ENCODE peak calls at places on chromosomes 12 and 14, in nine cellular contexts. D is A549, T is HepG2, V is transverse colon, Q is GM12878, Z is tibial nerve, A is sigmoid colon, P is suprapubic skin, C is esophagus muscularis mucosa. M is an unnamed sample.

GRCh38 chr14:32508281-32508680 is 179.2 kb downstream of the AKAP6 start:
- DNase-seq in V (no peak), A (no peak), Q (no peak), Z (no peak), C (no peak), T (no peak), D (no peak), P (no peak), M (no peak)

GRCh38 chr12:130281157-130281799 is 56.4 kb upstream of the PIWIL1 start:
- DNase-seq in A (no peak), V (peak), C (no peak), Q (no peak), D (peak), T (no peak), Z (no peak), P (no peak), M (no peak)

GRCh38 chr12:47837190-47838171 is 17.8 kb upstream of the HDAC7 start:
- DNase-seq in A (peak), T (peak), Z (peak), Q (peak), C (no peak), D (peak), P (no peak), V (peak), M (peak)

GRCh38 chr12:124392991-124393790 is 98.3 kb downstream of the RFLNA start:
- DNase-seq in C (peak), A (peak), V (peak), Q (no peak), Z (peak), D (peak), T (no peak), P (peak), M (peak)

GRCh38 chr12:32031109-32031508 is 71.9 kb downstream of the RESF1 start:
- DNase-seq in T (no peak), P (peak), V (no peak), Z (no peak), Q (no peak), A (no peak), C (no peak), D (no peak), M (no peak)

GRCh38 chr14:96806836-96807235 is 9.7 kb downstream of the VRK1 start:
- DNase-seq in D (peak), A (no peak), P (no peak), V (no peak), Q (no peak), C (no peak), T (peak), Z (no peak), M (no peak)

GRCh38 chr12:72271741-72272661 is at the start of gene TRHDE:
- DNase-seq in T (no peak), A (peak), C (no peak), P (peak), Q (no peak), Z (no peak), V (peak), D (peak), M (no peak)

GRCh38 chr14:35234007-35234406 is 58.2 kb upstream of the PSMA6 start:
- DNase-seq in D (no peak), T (no peak), Z (no peak), C (no peak), A (no peak), Q (no peak), V (no peak), P (no peak), M (no peak)

GRCh38 chr12:106954462-106955376 is 988 bp upstream of the TMEM263 start:
- DNase-seq in T (no peak), P (no peak), C (no peak), D (no peak), Q (no peak), A (peak), Z (peak), V (peak), M (no peak)

GRCh38 chr12:111034148-111034910 is 114.0 kb upstream of the MYL2 start:
- DNase-seq in C (no peak), P (no peak), A (no peak), Q (no peak), Z (no peak), D (no peak), V (no peak), T (no peak), M (no peak)

GRCh38 chr12:20757-21156 is 45.8 kb upstream of the IQSEC3 start:
- DNase-seq in Q (no peak), A (no peak), T (peak), P (no peak), D (no peak), Z (no peak), V (no peak), C (no peak), M (no peak)

GRCh38 chr12:21301-22189 is 45.0 kb upstream of the IQSEC3 start:
- DNase-seq in V (no peak), C (no peak), Z (no peak), D (no peak), A (no peak), Q (peak), T (peak), P (peak), M (no peak)

GRCh38 chr12:22530-23201 is 43.9 kb upstream of the IQSEC3 start:
- DNase-seq in V (no peak), Q (no peak), T (no peak), D (no peak), P (peak), A (no peak), C (no peak), Z (no peak), M (no peak)

GRCh38 chr12:22190-22529 is 44.4 kb upstream of the IQSEC3 start:
- DNase-seq in C (no peak), P (peak), Z (no peak), A (no peak), D (no peak), T (peak), V (no peak), Q (no peak), M (no peak)
- TF ChIP-seq CTCF in C (no peak), P (no peak), Z (no peak), A (no peak), D (no peak), T (peak), V (no peak), Q (peak), M (no peak)

GRCh38 chr12:53973093-53974042 is at the start of gene HOXC11:
- DNase-seq in C (no peak), Q (no peak), Z (no peak), P (no peak), T (no peak), V (no peak), A (no peak), D (peak), M (no peak)
- H3K4me3 ChIP-seq in C (peak), Q (no peak), Z (peak), P (peak), T (no peak), V (no peak), A (no peak), D (peak), M (no peak)

GRCh38 chr12:128940974-128941373 is 87.7 kb downstream of the GLT1D1 start:
- DNase-seq in D (peak), Q (no peak), P (no peak), T (no peak), C (no peak), V (no peak), A (no peak), Z (no peak), M (no peak)
- TF ChIP-seq EP300 in D (no peak), Q (no peak), P (no peak), T (no peak), C (no peak), V (no peak), A (no peak), Z (no peak), M (no peak)

GRCh38 chr14:29800961-29801360 is 126.7 kb downstream of the PRKD1 start:
- DNase-seq in Q (no peak), T (no peak), D (peak), A (no peak), P (no peak), Z (no peak), C (no peak), V (no peak), M (no peak)
- TF ChIP-seq CTCF in Q (no peak), T (no peak), D (no peak), A (no peak), P (no peak), Z (no peak), C (no peak), V (no peak), M (no peak)

GRCh38 chr12:57250956-57251355 is at the start of gene STAC3:
- DNase-seq in A (no peak), T (no peak), C (no peak), Z (no peak), Q (no peak), V (no peak), P (no peak), D (no peak), M (no peak)
- H3K4me3 ChIP-seq in A (no peak), T (no peak), C (no peak), Z (no peak), Q (no peak), V (no peak), P (no peak), D (no peak), M (no peak)

GRCh38 chr12:108641446-108642268 is 8.0 kb upstream of the SELPLG start:
- DNase-seq in C (no peak), Z (no peak), V (no peak), D (no peak), A (no peak), P (peak), Q (no peak), T (no peak), M (no peak)

GRCh38 chr12:108642899-108643654 is 9.4 kb upstream of the SELPLG start:
- DNase-seq in Q (no peak), P (no peak), A (no peak), Z (no peak), T (no peak), C (no peak), V (no peak), D (no peak), M (no peak)

GRCh38 chr12:108638997-108639822 is 5.5 kb upstream of the SELPLG start:
- DNase-seq in V (no peak), Q (no peak), Z (no peak), P (no peak), C (no peak), T (no peak), A (no peak), D (no peak), M (no peak)

GRCh38 chr12:108642269-108642870 is 8.7 kb upstream of the SELPLG start:
- DNase-seq in V (no peak), D (no peak), T (no peak), Q (no peak), Z (no peak), A (no peak), C (no peak), P (peak), M (no peak)

GRCh38 chr12:108640802-108641445 is 7.2 kb upstream of the SELPLG start:
- DNase-seq in T (no peak), Q (no peak), V (peak), P (peak), D (no peak), C (no peak), Z (no peak), A (peak), M (peak)
- TF ChIP-seq EP300 in T (no peak), Q (no peak), V (no peak), P (no peak), D (no peak), C (no peak), Z (no peak), A (no peak), M (no peak)

GRCh38 chr12:113479578-113480335 is 8.1 kb upstream of the LHX5 start:
- DNase-seq in V (no peak), T (peak), C (no peak), Q (no peak), A (no peak), D (no peak), Z (peak), P (no peak), M (no peak)
- TF ChIP-seq CTCF in V (no peak), T (no peak), C (no peak), Q (no peak), A (no peak), D (no peak), Z (no peak), P (no peak), M (no peak)

GRCh38 chr12:6386038-6386437 is 2.1 kb downstream of the LTBR start:
- DNase-seq in V (no peak), A (no peak), P (no peak), C (no peak), Q (no peak), D (no peak), Z (no peak), T (no peak), M (no peak)
- H3K4me3 ChIP-seq in V (no peak), A (peak), P (no peak), C (no peak), Q (no peak), D (peak), Z (no peak), T (no peak), M (peak)

GRCh38 chr14:60093606-60094005 is 1.9 kb downstream of the PCNX4 start:
- DNase-seq in V (no peak), T (no peak), C (no peak), D (no peak), Q (no peak), P (no peak), A (no peak), Z (no peak), M (no peak)
- TF ChIP-seq EP300 in V (no peak), T (no peak), C (no peak), D (no peak), Q (no peak), P (no peak), A (no peak), Z (no peak), M (no peak)